ENCODE peak calls at places on chromosomes 1 and 21, in eight cellular contexts. J, S, Y, C, V, T, W and I are unnamed samples.
A peak's percentile ranks its signal among the peaks of the same experiment; 100 is the strongest.

GRCh38 chr1:204503122-204503912 is 8.7 kb upstream of the PIK3C2B start:
- DNase-seq in J (peak; percentile 90), W (no peak), Y (peak; percentile 85), S (peak; percentile 70), C (peak; percentile 64), T (peak; percentile 74), V (peak; percentile 71), I (no peak)

GRCh38 chr1:105565006-105565405 is 1491.5 kb upstream of the PRMT6 start:
- DNase-seq in S (no peak), J (no peak), T (no peak), V (no peak), Y (no peak), C (no peak), W (no peak), I (no peak)

GRCh38 chr21:32403201-32403701 is 9.3 kb upstream of the EVA1C start:
- DNase-seq in C (peak; percentile 75), J (peak; percentile 92), V (peak; percentile 77), Y (peak; percentile 70), S (peak; percentile 78), T (peak; percentile 73), W (peak; percentile 73), I (peak; percentile 66)

GRCh38 chr1:1318131-1318652 is 6.3 kb downstream of the INTS11 start:
- DNase-seq in W (peak; percentile 94), S (peak; percentile 70), Y (no peak), J (peak; percentile 85), T (peak; percentile 95), V (no peak), C (peak; percentile 95), I (peak; percentile 94)

GRCh38 chr1:24562625-24563024 is 6.7 kb downstream of the NCMAP start:
- DNase-seq in T (no peak), J (no peak), V (peak; percentile 45), S (no peak), W (no peak), C (no peak), Y (no peak), I (no peak)

GRCh38 chr1:231107600-231108326 is 54.1 kb upstream of the TRIM67 start:
- DNase-seq in Y (no peak), W (no peak), S (no peak), V (no peak), C (no peak), T (no peak), J (no peak), I (no peak)

GRCh38 chr21:26851109-26851944 is 6.1 kb upstream of the ADAMTS1 start:
- DNase-seq in S (no peak), W (no peak), V (no peak), Y (no peak), C (no peak), T (no peak), J (no peak), I (no peak)

GRCh38 chr1:11736746-11737639 is 1.1 kb downstream of the AGTRAP start:
- DNase-seq in Y (peak; percentile 64), W (peak; percentile 42), S (peak; percentile 30), T (peak; percentile 79), V (peak; percentile 38), J (peak; percentile 44), C (peak; percentile 63), I (no peak)

GRCh38 chr1:203048555-203049051 is 22.3 kb downstream of the PPFIA4 start:
- DNase-seq in T (no peak), V (peak; percentile 58), C (no peak), J (no peak), S (no peak), Y (no peak), W (no peak), I (no peak)

GRCh38 chr21:21279193-21279901 is 281.1 kb downstream of the NCAM2 start:
- DNase-seq in T (no peak), S (no peak), J (no peak), C (no peak), V (no peak), Y (no peak), W (no peak), I (no peak)

GRCh38 chr21:32727478-32727727 is 410 bp downstream of the SYNJ1 start:
- DNase-seq in T (no peak), W (no peak), Y (no peak), J (no peak), V (no peak), C (no peak), S (no peak), I (no peak)

GRCh38 chr1:228404107-228404720 is 2.4 kb downstream of the TRIM11 start:
- DNase-seq in Y (peak; percentile 16), W (no peak), T (no peak), C (no peak), J (no peak), S (no peak), V (no peak), I (no peak)

GRCh38 chr1:184755226-184756065 is 788 bp upstream of the EDEM3 start:
- DNase-seq in T (no peak), W (no peak), J (peak; percentile 13), Y (peak; percentile 33), S (no peak), C (peak; percentile 49), V (peak; percentile 23), I (peak; percentile 5)

GRCh38 chr1:212987702-212988322 is 27.9 kb downstream of the ANGEL2 start:
- DNase-seq in W (no peak), Y (no peak), V (no peak), T (peak; percentile 77), J (no peak), C (no peak), S (no peak), I (no peak)

GRCh38 chr1:43536196-43536863 is 5.6 kb downstream of the PTPRF start:
- DNase-seq in S (no peak), C (no peak), J (no peak), V (no peak), T (no peak), W (no peak), Y (no peak), I (no peak)

GRCh38 chr1:110556471-110556807 is 37.5 kb upstream of the KCNA10 start:
- DNase-seq in S (no peak), Y (no peak), T (no peak), W (no peak), V (no peak), J (no peak), C (no peak), I (no peak)

DNA sequence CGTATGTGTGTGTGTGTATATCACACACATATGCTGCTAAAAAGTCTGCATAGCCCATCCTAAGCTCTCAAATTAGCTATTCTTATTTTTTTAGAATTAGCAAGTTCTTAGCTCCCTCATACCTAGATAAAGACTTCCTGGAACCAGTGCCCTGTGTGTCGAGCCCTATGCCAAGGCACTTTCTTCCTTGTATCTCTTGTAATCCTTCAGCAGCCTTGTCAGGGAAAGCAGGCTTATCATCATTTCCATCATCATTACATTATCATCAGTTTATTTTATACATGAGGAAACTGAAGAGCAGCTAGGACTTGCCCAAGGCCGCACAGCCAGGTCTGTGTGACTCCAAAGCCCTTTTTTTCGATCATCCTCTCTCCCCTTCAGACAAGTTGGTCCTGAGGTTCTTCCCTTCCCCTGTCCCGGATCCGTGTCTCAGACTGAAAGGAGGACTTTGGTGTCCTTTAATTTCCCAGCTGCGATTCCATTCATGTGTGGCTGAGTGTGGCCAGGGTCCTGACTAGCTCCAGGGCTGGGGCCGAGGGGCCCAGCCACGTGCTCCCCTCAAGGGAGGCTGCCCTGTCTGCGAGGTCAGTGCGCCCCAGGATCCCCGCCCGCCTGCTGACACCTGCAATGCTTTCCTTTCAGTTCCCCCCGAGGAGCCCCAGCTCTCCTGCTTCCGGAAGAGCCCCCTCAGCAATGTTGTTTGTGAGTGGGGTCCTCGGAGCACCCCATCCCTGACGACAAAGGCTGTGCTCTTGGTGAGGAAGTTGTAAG is 24.9 kb downstream of the IL6R start:
- DNase-seq in J (no peak), T (no peak), Y (no peak), S (no peak), V (no peak), C (no peak), W (no peak), I (no peak)
- TF ChIP-seq CTCF in J (no peak), T (no peak), Y (no peak), S (no peak), V (no peak), C (no peak), W (no peak), I (no peak)

GRCh38 chr1:29688477-29689365 is 452.4 kb downstream of the PTPRU start:
- DNase-seq in C (peak; percentile 81), S (no peak), W (no peak), J (no peak), Y (no peak), T (peak; percentile 88), V (no peak), I (no peak)
- H3K4me3 ChIP-seq in C (no peak overlapping the region), S (no peak overlapping the region), W (no peak overlapping the region), J (no peak overlapping the region), Y (no peak overlapping the region), T (no peak overlapping the region), V (no peak overlapping the region), I (no peak overlapping the region)

GRCh38 chr1:9402256-9402616 is 109.5 kb downstream of the SPSB1 start:
- DNase-seq in Y (no peak), T (no peak), V (no peak), S (no peak), J (no peak), C (no peak), W (no peak), I (no peak)

GRCh38 chr1:9399510-9400424 is 107.1 kb downstream of the SPSB1 start:
- DNase-seq in Y (peak; percentile 46), S (peak; percentile 54), T (peak; percentile 48), C (no peak), V (no peak), W (peak; percentile 66), J (no peak), I (no peak)

GRCh38 chr1:9401080-9401453 is 108.4 kb downstream of the SPSB1 start:
- DNase-seq in V (no peak), C (no peak), Y (no peak), S (no peak), J (no peak), T (no peak), W (no peak), I (no peak)

GRCh38 chr1:9402717-9403116 is 110.0 kb downstream of the SPSB1 start:
- DNase-seq in W (no peak), V (no peak), Y (no peak), J (no peak), C (no peak), S (no peak), T (no peak), I (no peak)

GRCh38 chr1:9400425-9401079 is 107.9 kb downstream of the SPSB1 start:
- DNase-seq in S (no peak), W (no peak), J (no peak), T (peak; percentile 46), Y (peak; percentile 44), C (no peak), V (no peak), I (no peak)
- TF ChIP-seq CTCF in S (no peak), W (no peak), J (no peak), T (no peak), Y (no peak), C (peak; percentile 34), V (peak; percentile 7), I (no peak)

DNA sequence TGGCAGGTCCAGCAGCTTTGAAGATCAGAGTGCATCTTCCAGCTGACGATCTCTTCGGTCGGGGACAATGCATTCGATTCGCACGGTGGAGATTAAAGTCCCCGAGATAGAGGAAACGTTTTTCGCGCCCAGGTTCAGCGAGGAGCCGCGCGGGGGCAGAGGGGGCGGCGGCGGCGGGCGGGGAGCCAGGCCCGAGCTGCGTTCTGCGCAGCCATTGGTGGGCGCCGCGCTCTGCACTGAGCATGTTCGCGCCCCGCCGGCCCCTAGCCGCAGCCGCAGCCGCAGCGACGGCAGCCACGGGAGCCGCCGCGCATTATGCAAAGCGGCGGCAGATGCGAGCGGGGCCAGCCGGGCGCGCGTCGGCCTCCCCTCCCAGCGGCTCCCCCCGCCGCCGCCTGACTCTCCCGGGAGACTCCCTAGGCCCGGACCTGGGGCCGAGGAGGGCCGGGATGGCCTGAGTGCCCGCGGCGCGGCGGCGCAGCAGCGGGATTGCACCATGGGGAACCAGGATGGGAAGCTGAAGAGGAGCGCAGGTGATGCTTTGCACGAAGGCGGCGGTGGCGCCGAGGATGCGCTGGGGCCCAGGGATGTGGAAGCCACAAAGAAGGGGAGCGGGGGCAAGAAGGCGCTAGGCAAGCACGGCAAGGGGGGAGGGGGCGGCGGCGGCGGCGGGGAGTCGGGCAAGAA is at the start of gene FMN2:
- DNase-seq in S (no peak), C (peak; percentile 8), W (peak; percentile 43), J (no peak), Y (no peak), V (peak; percentile 66), T (peak; percentile 49), I (no peak)
- H3K4me3 ChIP-seq in S (peak within 1 kb of the TSS; percentile 47), C (peak within 1 kb of the TSS; percentile 75), W (peak within 1 kb of the TSS; percentile 16), J (peak within 1 kb of the TSS; percentile 39), Y (no peak within 1 kb of the TSS), V (peak within 1 kb of the TSS; percentile 48), T (peak within 1 kb of the TSS; percentile 89), I (peak within 1 kb of the TSS; percentile 86)